ENCODE peak calls at places on chromosomes 7 and 10, in nine cellular contexts. O is fibroblast of mammary gland, R is heart right ventricle, E is neural crest cell, I is astrocyte of the spinal cord, Q is RWPE1, P is spleen, W is stomach, X is WERI-Rb-1. K is an unnamed sample.

GRCh38 chr10:116833986-116834760 is 15.1 kb upstream of the ENO4 start:
- DNase-seq in O (no peak), R (no peak), E (no peak), I (no peak), Q (no peak), P (no peak), W (no peak), X (no peak), K (no peak)

GRCh38 chr7:77327067-77327931 is 88.8 kb downstream of the GSAP start:
- DNase-seq in O (peak; percentile 68), R (peak; percentile 29), E (no peak), I (peak; percentile 47), Q (peak; percentile 87), P (no peak), W (peak; percentile 32), X (no peak), K (no peak)

GRCh38 chr10:75544381-75544780 is 113.0 kb downstream of the LRMDA start:
- DNase-seq in O (peak; percentile 40), R (no peak), E (no peak), I (no peak), Q (no peak), P (no peak), W (no peak), X (no peak), K (no peak)

GRCh38 chr7:278081-278480 is 11.9 kb upstream of the FOXL3 start:
- DNase-seq in O (no peak), R (no peak), E (no peak), I (no peak), Q (no peak), P (peak; percentile 28), W (no peak), X (no peak), K (no peak)

GRCh38 chr10:101558671-101559595 is 29.1 kb downstream of the POLL start:
- DNase-seq in O (no peak), R (no peak), E (no peak), I (no peak), Q (no peak), P (no peak), W (no peak), X (no peak), K (no peak)

GRCh38 chr7:66140924-66141323 is 26.3 kb downstream of the CRCP start:
- DNase-seq in O (peak; percentile 89), R (peak; percentile 60), E (peak; percentile 14), I (peak; percentile 86), Q (peak; percentile 26), P (no peak), W (peak; percentile 62), X (peak; percentile 45), K (peak; percentile 63)

GRCh38 chr10:71740069-71740468 is 20.5 kb upstream of the C10orf105 start:
- DNase-seq in O (peak; percentile 51), R (no peak), E (no peak), I (no peak), Q (peak; percentile 80), P (no peak), W (no peak), X (no peak), K (no peak)

GRCh38 chr10:6151087-6151977 is 51.4 kb upstream of the PFKFB3 start:
- DNase-seq in O (peak; percentile 70), R (peak; percentile 42), E (peak; percentile 39), I (peak; percentile 69), Q (no peak), P (peak; percentile 91), W (peak; percentile 54), X (peak; percentile 28), K (peak; percentile 64)

GRCh38 chr7:150784120-150784736 is 15.9 kb downstream of the TMEM176B start:
- DNase-seq in O (peak; percentile 31), R (no peak), E (no peak), I (no peak), Q (no peak), P (no peak), W (peak; percentile 45), X (no peak), K (peak; percentile 39)

GRCh38 chr7:122438001-122438400 is 133.5 kb upstream of the FEZF1 start:
- DNase-seq in O (no peak), R (no peak), E (no peak), I (no peak), Q (no peak), P (no peak), W (no peak), X (no peak), K (no peak)

GRCh38 chr10:31134303-31134928 is 102.8 kb upstream of the ZNF438 start:
- DNase-seq in O (peak; percentile 56), R (peak; percentile 72), E (no peak), I (peak; percentile 87), Q (peak; percentile 22), P (no peak), W (no peak), X (peak; percentile 82), K (peak; percentile 29)

GRCh38 chr7:47488205-47488968 is 93.5 kb downstream of the TNS3 start:
- DNase-seq in O (no peak), R (no peak), E (no peak), I (no peak), Q (no peak), P (peak; percentile 43), W (no peak), X (peak; percentile 76), K (no peak)

DNA sequence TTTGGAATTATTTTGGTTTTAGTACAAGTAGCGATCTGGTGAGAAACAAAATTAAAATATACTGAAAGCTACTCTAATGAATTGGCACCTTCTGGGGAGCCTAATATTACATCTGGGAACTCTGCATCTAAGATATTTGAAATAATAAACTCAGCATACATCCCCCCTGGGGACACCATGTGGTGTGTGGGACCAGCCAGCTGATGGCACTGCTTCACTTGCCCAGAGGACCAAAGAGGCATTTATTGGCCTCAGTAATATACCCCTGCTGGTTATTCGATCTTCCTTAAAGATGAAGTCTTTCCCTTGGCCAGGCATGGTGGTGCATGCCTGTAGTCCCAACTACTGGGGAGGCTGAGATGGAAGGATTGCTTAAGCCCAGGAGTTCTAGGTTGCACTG is 195.1 kb upstream of the AUTS2 start:
- DNase-seq in O (peak; percentile 16), R (no peak), E (no peak), I (no peak), Q (no peak), P (peak; percentile 25), W (no peak), X (peak; percentile 61), K (no peak)
- TF ChIP-seq CTCF in O (peak; percentile 6), R (no peak), E (peak; percentile 22), I (no peak), Q (no peak), P (no peak), W (no peak), X (peak; percentile 69), K (no peak)

DNA sequence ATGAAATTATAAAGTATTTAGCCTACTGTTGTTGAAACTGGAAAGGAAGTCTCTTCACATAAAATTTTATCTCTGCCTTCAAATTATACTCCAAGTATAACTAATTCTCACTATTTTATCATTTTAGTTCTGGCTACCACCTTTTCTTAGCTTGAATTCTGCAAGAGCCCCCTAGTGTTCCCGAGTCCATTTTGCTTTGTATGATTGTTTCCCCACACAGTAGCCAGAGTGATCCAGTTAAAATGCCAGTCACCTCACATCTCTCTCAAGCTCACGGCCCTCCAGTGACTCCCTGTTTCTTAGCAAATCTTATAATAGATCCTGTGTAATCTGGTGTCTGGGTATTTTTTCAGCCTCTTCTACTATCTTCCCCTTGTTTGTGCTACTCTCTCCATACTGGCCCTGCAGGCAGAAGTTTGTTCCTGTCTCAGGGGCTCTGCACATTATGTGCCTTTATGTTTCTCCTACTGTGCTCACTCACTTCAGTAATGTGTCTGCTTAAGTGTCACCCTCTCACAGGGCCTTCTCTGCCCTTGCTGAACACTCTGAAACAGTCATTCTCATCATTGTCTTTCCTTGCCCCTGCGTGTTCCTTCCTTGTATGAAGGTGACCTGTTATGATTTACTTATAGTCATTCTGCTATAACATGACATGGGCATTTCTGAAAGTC is 8.9 kb downstream of the WAC start:
- DNase-seq in O (no peak), R (no peak), E (no peak), I (no peak), Q (no peak), P (no peak), W (no peak), X (no peak), K (no peak)
- TF ChIP-seq CTCF in O (peak; percentile 21), R (no peak), E (peak; percentile 32), I (peak; percentile 27), Q (no peak), P (no peak), W (no peak), X (no peak), K (no peak)

GRCh38 chr10:562142-562541 is 127.3 kb downstream of the DIP2C start:
- DNase-seq in O (no peak), R (no peak), E (no peak), I (no peak), Q (no peak), P (no peak), W (no peak), X (no peak), K (no peak)
- TF ChIP-seq CTCF in O (no peak), R (no peak), E (no peak), I (no peak), Q (no peak), P (no peak), W (no peak), X (no peak), K (no peak)

DNA sequence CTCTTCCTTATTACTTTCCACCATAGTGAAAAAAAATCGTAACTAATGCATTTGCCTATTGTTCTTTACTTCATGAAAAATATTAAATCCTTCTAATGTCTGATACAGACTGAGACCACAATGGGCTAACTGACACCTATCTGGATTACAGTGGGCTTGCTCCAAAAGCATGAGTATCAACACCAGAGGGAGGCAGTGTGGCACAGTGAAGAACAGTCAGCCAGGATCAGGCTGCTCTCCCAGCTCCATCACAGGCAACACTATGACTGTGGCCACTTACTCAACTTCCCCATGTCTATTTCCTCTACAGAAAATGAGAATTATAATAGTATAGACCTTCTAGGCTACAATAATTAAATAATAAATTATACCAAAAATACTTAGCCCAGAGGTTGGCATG is 97.2 kb downstream of the SLC25A13 start:
- DNase-seq in O (peak; percentile 25), R (no peak), E (no peak), I (no peak), Q (no peak), P (no peak), W (no peak), X (peak; percentile 16), K (no peak)
- TF ChIP-seq CTCF in O (peak; percentile 25), R (no peak), E (no peak), I (peak; percentile 32), Q (no peak), P (no peak), W (no peak), X (peak; percentile 33), K (no peak)